ENCODE peak calls at places on chromosomes 11 and 22, in four cellular contexts. Z is IMR-90, A is H9, U is H1. G is an unnamed sample.
A peak's percentile ranks its signal among the peaks of the same experiment; 100 is the strongest.

GRCh38 chr22:39671936-39672335 is 101.4 kb downstream of the CACNA1I start:
- DNase-seq in U (no peak), A (no peak), Z (no peak), G (no peak)

GRCh38 chr11:77747381-77747969 is 73.0 kb downstream of the RSF1 start:
- DNase-seq in Z (peak; percentile 36), A (no peak), U (no peak), G (peak; percentile 7)

GRCh38 chr11:17333799-17334586 is 17.6 kb upstream of the NCR3LG1 start:
- DNase-seq in A (no peak), Z (no peak), U (no peak), G (no peak)

GRCh38 chr11:119190531-119190930 is 5.3 kb downstream of the NHERF4 start:
- DNase-seq in U (no peak), Z (no peak), A (no peak), G (no peak)

GRCh38 chr11:124900464-124900863 is 2.8 kb upstream of the ROBO4 start:
- DNase-seq in A (peak; percentile 40), U (peak; percentile 43), Z (peak; percentile 93), G (peak; percentile 76)

GRCh38 chr11:2257023-2257700 is 13.2 kb downstream of the ASCL2 start:
- DNase-seq in U (no peak), Z (no peak), A (peak; percentile 20), G (no peak)

GRCh38 chr11:60899977-60900376 is 6.4 kb downstream of the PRPF19 start:
- DNase-seq in Z (no peak), A (no peak), U (no peak), G (no peak)

GRCh38 chr11:83064011-83064410 is 7.7 kb downstream of the RAB30 start:
- DNase-seq in U (no peak), Z (no peak), A (no peak), G (no peak)

GRCh38 chr11:75654314-75654713 is 14.5 kb downstream of the MAP6 start:
- DNase-seq in U (no peak), Z (peak; percentile 84), A (no peak), G (no peak)

GRCh38 chr11:62542750-62543567 is 3.6 kb downstream of the AHNAK start:
- DNase-seq in U (peak; percentile 96), Z (peak; percentile 70), A (peak; percentile 86), G (peak; percentile 88)

GRCh38 chr11:12677131-12677530 is 2.9 kb downstream of the TEAD1 start:
- DNase-seq in A (no peak), Z (no peak), U (no peak), G (peak; percentile 79)

GRCh38 chr11:12675951-12676711 is 1.9 kb downstream of the TEAD1 start:
- DNase-seq in Z (peak; percentile 63), U (no peak), A (no peak), G (peak; percentile 55)

GRCh38 chr11:12678991-12679390 is 4.8 kb downstream of the TEAD1 start:
- DNase-seq in U (no peak), A (no peak), Z (no peak), G (no peak)

GRCh38 chr11:12679471-12679870 is 5.2 kb downstream of the TEAD1 start:
- DNase-seq in Z (no peak), U (no peak), A (no peak), G (no peak)

DNA sequence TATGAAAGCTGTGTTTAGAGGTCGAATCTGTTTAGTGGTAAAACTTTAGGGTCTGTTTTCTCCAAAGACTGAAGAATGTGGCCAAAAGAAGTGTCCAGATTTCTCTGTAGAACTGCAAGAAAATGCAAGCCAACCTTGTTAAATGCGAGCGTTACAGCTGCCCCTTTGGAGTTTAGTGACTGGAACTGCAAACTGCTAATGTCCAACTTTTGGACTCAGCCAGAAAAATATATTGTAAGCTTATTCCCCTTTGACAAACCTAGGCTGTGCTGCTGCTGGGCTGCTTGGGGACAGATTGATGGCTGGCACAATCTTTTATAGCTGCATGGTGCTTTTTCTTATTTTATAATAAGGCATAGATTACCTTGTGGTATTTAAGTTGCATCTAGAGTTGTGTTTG is 3.9 kb downstream of the TEAD1 start:
- DNase-seq in U (no peak), A (no peak), Z (no peak), G (no peak)
- H3K9ac ChIP-seq in U (no peak overlapping the region), A (no peak overlapping the region), Z (peak overlapping the region; percentile 67), G (peak overlapping the region; percentile 64)

GRCh38 chr11:114215871-114216803 is 80.1 kb upstream of the NNMT start:
- DNase-seq in A (no peak), Z (no peak), U (no peak), G (peak; percentile 94)
- H3K18ac ChIP-seq in A (no peak overlapping the region), Z (no peak overlapping the region), U (no peak overlapping the region), G (no peak overlapping the region)

GRCh38 chr22:22099833-22100812 is 117.5 kb upstream of the TOP3B start:
- DNase-seq in U (no peak), Z (peak; percentile 32), A (peak; percentile 52), G (peak; percentile 51)
- H4K5ac ChIP-seq in U (no peak overlapping the region), Z (no peak overlapping the region), A (no peak overlapping the region), G (no peak overlapping the region)

DNA sequence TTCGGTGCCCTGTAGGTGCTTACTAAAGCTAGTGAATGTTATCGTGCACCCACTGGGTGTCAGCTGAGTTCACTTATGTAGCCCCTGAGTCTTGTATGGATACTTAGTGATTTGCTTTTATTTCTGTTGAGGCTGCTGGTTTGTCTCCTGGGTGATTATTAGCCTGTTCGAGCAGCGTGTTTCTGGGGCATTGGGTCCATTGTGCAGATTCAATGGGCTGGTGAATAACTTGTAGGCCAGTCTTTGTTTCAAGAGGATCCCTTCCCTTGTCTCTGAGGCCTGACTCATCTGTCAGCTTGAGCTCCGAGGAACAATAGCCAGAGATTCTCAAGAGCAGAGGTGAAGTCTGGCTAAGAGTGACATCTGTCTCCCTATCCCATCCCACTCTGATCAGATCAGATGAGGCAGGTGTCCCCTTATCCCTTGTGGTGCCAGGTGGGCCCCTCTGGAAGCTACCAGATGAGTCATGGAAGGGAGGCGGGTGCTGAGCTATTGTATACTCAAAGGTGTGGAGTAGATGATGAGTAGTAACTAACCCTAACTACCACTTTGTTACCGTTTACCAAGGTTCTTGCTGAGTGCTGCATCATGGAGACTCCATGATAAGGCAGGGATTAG is 3.7 kb downstream of the MIAT start:
- DNase-seq in A (no peak), Z (no peak), U (no peak), G (peak; percentile 82)
- H3K9ac ChIP-seq in A (no peak overlapping the region), Z (no peak overlapping the region), U (peak overlapping the region; percentile 13), G (no peak overlapping the region)

GRCh38 chr22:49143812-49144211 is 683.9 kb downstream of the BRD1 start:
- DNase-seq in Z (no peak), A (no peak), U (no peak), G (no peak)
- H3K18ac ChIP-seq in Z (no peak overlapping the region), A (no peak overlapping the region), U (no peak overlapping the region), G (no peak overlapping the region)

GRCh38 chr11:118174006-118174567 is 2.4 kb downstream of the SCN2B start:
- DNase-seq in A (no peak), Z (no peak), U (no peak), G (no peak)
- H4K5ac ChIP-seq in A (no peak overlapping the region), Z (no peak overlapping the region), U (no peak overlapping the region), G (no peak overlapping the region)